ENCODE peak calls at places on chromosomes 6 and 20, in five cellular contexts. J, S, T, X and C are unnamed samples.

GRCh38 chr20:17960927-17961599 is 7.5 kb downstream of the SNX5 start:
- DNase-seq in J (no peak), S (no peak), T (no peak), X (no peak), C (no peak)

GRCh38 chr20:8127553-8128255 is 4.4 kb upstream of the PLCB1 start:
- DNase-seq in J (no peak), S (no peak), T (no peak), X (no peak), C (no peak)

GRCh38 chr6:29530671-29531310 is 28.7 kb downstream of the UBD start:
- DNase-seq in J (no peak), S (no peak), T (no peak), X (no peak), C (no peak)

GRCh38 chr6:139539852-139540251 is 165.4 kb upstream of the CITED2 start:
- DNase-seq in J (no peak), S (peak), T (peak), X (no peak), C (no peak)

GRCh38 chr6:164927288-164928040 is 381.9 kb downstream of the C6orf118 start:
- DNase-seq in J (peak), S (peak), T (peak), X (peak), C (peak)

GRCh38 chr6:75855047-75855446 is 106.0 kb downstream of the MYO6 start:
- DNase-seq in J (peak), S (peak), T (no peak), X (peak), C (no peak)

GRCh38 chr6:143514996-143515760 is 3.7 kb upstream of the FUCA2 start:
- DNase-seq in J (no peak), S (no peak), T (peak), X (no peak), C (no peak)

GRCh38 chr6:135675862-135676261 is 175.6 kb upstream of the PDE7B start:
- DNase-seq in J (peak), S (peak), T (no peak), X (peak), C (no peak)

GRCh38 chr6:30820196-30820595 is 64.1 kb upstream of the DDR1 start:
- DNase-seq in J (peak), S (peak), T (no peak), X (no peak), C (no peak)

GRCh38 chr6:98844244-98845161 is 10.1 kb downstream of the POU3F2 start:
- DNase-seq in J (no peak), S (no peak), T (no peak), X (no peak), C (no peak)

GRCh38 chr6:119350202-119351004 is 842 bp upstream of the MAN1A1 start:
- DNase-seq in J (peak), S (peak), T (no peak), X (no peak), C (no peak)

GRCh38 chr6:15089569-15090144 is 156.2 kb upstream of the JARID2 start:
- DNase-seq in J (no peak), S (no peak), T (no peak), X (no peak), C (peak)

GRCh38 chr6:154874684-154875594 is 120.2 kb upstream of the TIAM2 start:
- DNase-seq in J (no peak), S (no peak), T (no peak), X (no peak), C (no peak)

GRCh38 chr6:122663981-122664380 is 53.8 kb downstream of the PKIB start:
- DNase-seq in J (no peak), S (no peak), T (no peak), X (no peak), C (no peak)

GRCh38 chr6:47655719-47656595 is 42.4 kb upstream of the ADGRF4 start:
- DNase-seq in J (no peak), S (peak), T (no peak), X (peak), C (no peak)

GRCh38 chr20:16271450-16271849 is 301.8 kb downstream of the KIF16B start:
- DNase-seq in J (no peak), S (no peak), T (no peak), X (no peak), C (no peak)

GRCh38 chr20:38982291-38982690 is 20.1 kb downstream of the DHX35 start:
- DNase-seq in J (no peak), S (no peak), T (no peak), X (no peak), C (no peak)

GRCh38 chr6:169254456-169255316 is 1.0 kb upstream of the THBS2 start:
- DNase-seq in J (no peak), S (no peak), T (no peak), X (no peak), C (no peak)

GRCh38 chr6:100084301-100085161 is 90.5 kb upstream of the MCHR2 start:
- DNase-seq in J (no peak), S (no peak), T (no peak), X (no peak), C (no peak)

GRCh38 chr6:11911535-11911934 is 100.6 kb upstream of the HIVEP1 start:
- DNase-seq in J (no peak), S (no peak), T (no peak), X (no peak), C (no peak)

GRCh38 chr6:119459207-119459974 is 109.8 kb upstream of the MAN1A1 start:
- DNase-seq in J (no peak), S (no peak), T (no peak), X (no peak), C (no peak)

GRCh38 chr6:30463651-30464618 is 25.4 kb upstream of the HLA-E start:
- DNase-seq in J (no peak), S (no peak), T (peak), X (peak), C (no peak)

GRCh38 chr20:10497283-10497682 is 62.2 kb downstream of the SLX4IP start:
- DNase-seq in J (no peak), S (no peak), T (no peak), X (no peak), C (no peak)

GRCh38 chr20:51134405-51134804 is 111.5 kb upstream of the KCNG1 start:
- DNase-seq in J (no peak), S (no peak), T (no peak), X (no peak), C (no peak)

GRCh38 chr6:91575032-91575431 is 988.2 kb upstream of the MAP3K7 start:
- DNase-seq in J (no peak), S (no peak), T (no peak), X (no peak), C (no peak)

GRCh38 chr6:143687604-143688003 is 9.8 kb downstream of the PHACTR2 start:
- DNase-seq in J (no peak), S (no peak), T (no peak), X (no peak), C (no peak)

GRCh38 chr6:148451690-148452089 is 109.1 kb downstream of the SASH1 start:
- DNase-seq in J (no peak), S (no peak), T (no peak), X (peak), C (no peak)

GRCh38 chr20:47665221-47665991 is 119.9 kb downstream of the SULF2 start:
- DNase-seq in J (no peak), S (peak), T (no peak), X (no peak), C (no peak)

GRCh38 chr6:65979120-65979519 is 272.1 kb upstream of the EYS start:
- DNase-seq in J (no peak), S (no peak), T (no peak), X (no peak), C (no peak)
- TF ChIP-seq CTCF in J (no peak), S (no peak), T (no peak), X (no peak), C (no peak)

DNA sequence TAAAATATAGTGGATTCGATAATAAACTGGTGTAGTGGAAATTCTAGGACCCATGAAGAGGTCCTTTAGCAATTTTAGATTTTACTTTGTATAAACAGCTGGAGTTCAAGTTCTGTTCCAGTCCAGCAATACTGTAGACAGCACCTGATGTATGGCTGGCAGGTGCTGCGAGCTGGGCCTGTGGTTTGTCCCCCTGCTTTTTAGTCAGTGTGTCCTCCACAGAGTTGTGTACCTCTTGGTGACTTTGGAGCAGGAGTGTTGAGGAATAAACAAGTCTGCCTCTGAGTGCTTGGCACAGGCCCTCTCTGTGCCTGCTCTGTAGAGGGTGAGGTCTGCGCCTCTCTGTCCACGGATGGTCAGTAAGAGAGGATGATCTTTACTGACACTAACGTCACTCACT is 13.8 kb downstream of the STX16 start:
- DNase-seq in J (no peak), S (no peak), T (no peak), X (no peak), C (no peak)
- TF ChIP-seq CTCF in J (no peak), S (no peak), T (no peak), X (no peak), C (no peak)

DNA sequence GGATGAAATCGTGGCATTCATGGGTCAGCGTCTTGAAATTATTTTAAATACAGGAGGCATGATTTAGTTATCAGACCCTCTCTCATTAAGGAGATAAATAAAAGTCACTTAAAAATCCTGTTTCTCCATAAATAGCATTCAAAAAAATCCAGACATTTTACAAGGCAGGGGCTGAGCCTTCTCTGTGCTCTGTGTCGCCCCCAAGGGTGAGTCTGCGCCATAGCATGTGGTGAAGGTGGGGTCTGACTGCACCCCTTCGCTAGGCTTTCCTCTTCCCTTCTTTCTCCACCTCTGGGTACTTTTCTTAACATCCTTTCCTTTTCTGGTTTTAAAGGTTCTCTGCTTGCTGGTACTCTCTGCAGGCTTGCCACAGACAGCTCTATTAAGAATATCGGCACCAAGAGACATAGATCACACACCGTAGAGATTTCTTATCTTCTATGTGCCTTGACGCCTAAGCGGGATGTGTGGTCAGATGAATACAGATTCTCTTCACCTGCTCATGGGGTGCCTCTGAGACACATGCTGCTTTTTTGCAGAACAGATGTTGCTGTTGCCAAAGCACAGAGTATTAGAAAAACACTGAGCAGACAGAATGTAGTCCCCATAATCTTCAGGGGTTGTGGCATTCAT is 20.1 kb upstream of the FAM209A start:
- DNase-seq in J (no peak), S (no peak), T (no peak), X (peak), C (no peak)
- TF ChIP-seq CTCF in J (no peak), S (peak), T (peak), X (peak), C (peak)

GRCh38 chr20:44850883-44851282 is 34.6 kb upstream of the YWHAB start:
- DNase-seq in J (no peak), S (no peak), T (no peak), X (no peak), C (no peak)
- TF ChIP-seq CTCF in J (no peak), S (no peak), T (no peak), X (no peak), C (no peak)

DNA sequence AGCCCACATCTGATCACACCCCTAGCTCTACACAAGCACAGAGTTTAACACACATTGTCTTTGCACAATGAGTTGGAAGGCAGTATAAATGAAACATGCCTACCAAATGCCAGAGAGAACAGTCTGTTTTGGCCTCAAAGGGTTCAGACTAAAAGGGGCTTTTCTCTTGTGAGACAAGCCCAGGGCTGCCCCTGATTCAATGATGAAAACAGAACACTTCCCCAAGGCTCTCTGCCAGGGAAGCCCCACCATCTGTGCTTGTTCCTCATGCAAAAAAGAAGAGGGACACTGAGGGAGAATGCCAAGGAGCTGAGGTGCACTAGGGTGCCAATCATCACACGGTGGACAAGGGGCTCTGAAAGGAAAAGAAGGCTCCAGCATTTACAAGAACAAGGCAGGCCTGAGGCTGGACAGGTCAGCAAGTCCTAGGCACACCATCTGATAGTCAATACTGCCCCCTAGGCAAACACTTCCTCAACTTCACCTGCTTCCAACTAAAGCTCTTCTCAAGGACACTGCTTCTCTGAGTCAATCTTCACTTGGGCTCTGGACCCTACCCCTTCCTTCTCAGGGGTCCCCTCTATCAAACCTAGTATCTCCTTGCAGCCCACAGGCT is 37.5 kb upstream of the SLC4A11 start:
- DNase-seq in J (no peak), S (peak), T (no peak), X (no peak), C (no peak)
- TF ChIP-seq CTCF in J (no peak), S (no peak), T (peak), X (peak), C (no peak)

DNA sequence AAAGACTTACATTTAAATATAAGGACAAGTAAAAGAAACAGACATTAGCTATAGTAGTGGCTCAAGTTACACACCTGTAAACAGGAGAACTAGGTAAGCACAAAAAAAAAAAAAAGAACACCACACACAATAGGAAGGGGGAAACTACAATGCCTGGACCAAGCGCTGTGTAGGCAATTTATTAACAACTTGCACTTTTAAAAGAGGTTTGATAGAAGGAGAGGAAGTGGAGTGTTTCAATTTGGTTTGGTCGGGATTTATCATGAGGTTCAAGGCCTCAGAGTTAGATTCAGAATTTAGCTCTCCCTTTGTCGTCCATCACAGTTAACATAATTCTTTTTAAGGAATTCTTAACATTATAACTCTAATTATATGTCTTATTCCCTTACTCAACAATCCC is 1.1 kb upstream of the USP49 start:
- DNase-seq in J (no peak), S (no peak), T (no peak), X (no peak), C (no peak)
- TF ChIP-seq CTCF in J (no peak), S (no peak), T (no peak), X (no peak), C (no peak)

DNA sequence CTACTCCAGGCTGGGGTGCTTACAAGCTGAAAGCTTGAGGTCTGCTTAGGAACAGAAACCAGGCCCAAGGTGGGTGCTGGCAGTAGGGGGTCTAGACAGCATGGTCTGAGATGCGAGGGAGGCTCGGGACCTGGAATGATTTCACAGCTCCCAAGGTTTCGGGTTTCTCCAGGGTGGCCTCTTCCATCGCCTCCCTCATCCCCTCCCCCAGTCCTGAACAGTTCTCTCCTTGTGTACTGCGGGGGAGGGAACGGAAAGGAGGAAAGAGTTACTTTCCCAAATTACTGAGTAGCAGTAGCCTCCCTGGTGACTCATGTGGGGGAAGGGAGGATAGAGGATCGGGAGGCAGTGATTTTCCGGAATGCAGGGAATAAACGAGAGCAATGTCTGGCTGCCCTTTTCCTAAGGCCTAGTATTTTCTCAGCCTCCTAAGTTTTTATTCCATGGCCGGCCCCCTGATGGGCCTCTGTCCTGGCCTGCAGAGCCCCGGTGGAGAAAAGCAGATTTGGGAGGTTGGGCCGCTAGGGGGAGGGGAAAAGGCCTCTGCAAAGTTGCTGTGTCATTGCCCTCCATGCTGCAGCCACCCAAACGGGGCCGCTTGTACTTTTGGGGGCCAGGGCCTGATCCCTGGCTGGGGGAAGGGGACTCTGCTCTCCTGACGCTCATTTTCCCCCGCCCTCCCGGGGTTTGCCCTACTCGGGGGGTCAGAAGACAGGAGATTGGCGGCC is 1.5 kb downstream of the BRD2 start:
- DNase-seq in J (peak), S (peak), T (peak), X (peak), C (peak)
- TF ChIP-seq CTCF in J (peak), S (no peak), T (peak), X (peak), C (peak)

GRCh38 chr6:157020398-157021266 is 243.5 kb downstream of the ARID1B start:
- DNase-seq in J (peak), S (peak), T (no peak), X (peak), C (no peak)

GRCh38 chr6:157017861-157018260 is 240.7 kb downstream of the ARID1B start:
- DNase-seq in J (no peak), S (no peak), T (no peak), X (no peak), C (no peak)

GRCh38 chr6:157021267-157022021 is 244.3 kb downstream of the ARID1B start:
- DNase-seq in J (peak), S (peak), T (peak), X (peak), C (peak)

GRCh38 chr6:157019115-157019628 is 242.0 kb downstream of the ARID1B start:
- DNase-seq in J (no peak), S (no peak), T (no peak), X (no peak), C (no peak)

DNA sequence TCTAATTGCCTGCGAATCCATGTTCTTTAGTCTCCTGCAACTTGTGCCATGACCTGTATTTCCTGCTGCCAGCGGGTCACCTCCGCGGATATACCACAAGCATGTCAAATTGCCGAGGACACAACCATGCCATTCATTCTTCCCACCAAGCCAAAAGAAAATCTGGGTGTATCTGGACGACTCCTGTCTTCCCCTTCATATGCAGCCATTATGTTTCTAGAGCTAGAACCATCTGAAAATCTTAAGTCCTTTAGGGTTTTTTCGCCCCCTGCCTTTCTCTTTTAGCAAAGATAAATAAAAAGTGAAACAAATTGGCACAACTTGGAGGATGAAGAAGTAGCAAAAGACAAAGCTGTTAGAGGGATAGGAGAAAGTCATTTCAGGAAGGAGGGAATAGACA is 242.6 kb downstream of the ARID1B start:
- DNase-seq in J (no peak), S (no peak), T (no peak), X (no peak), C (no peak)
- TF ChIP-seq CTCF in J (no peak), S (no peak), T (no peak), X (peak), C (no peak)

DNA sequence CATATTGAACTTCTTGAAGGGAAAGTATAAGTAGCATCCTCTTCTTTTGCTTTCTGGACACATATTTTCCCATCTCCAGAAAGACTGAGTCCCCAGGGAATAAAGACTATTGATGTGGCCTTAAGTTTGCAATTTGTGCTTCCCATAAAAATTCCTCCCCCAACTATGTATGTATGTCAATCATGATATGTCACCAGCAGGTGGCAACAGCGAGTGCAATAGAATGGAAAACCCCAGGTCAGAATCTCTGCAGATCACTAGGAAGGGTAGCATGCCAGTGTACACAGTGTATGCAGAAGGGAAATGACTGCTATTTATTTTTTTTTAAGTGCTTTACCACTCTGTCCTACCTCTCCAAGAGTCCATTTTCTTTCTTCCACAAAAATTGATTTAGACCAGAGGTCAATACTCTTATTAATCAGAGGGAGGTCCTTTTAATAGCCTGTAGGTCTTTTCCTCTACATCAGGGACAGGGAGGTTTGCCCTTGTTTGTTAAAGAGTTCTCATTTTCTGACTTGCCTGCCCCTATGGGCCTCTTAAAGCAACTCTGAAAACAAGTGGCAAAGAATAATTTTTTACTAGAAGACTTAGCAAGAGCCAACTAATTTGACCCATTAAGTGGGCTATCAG is 61.4 kb downstream of the BMP2 start:
- DNase-seq in J (peak), S (peak), T (no peak), X (peak), C (peak)
- TF ChIP-seq CTCF in J (peak), S (peak), T (peak), X (peak), C (peak)

GRCh38 chr20:62437985-62438384 is 10.6 kb upstream of the RBBP8NL start:
- DNase-seq in J (no peak), S (no peak), T (no peak), X (no peak), C (no peak)
- TF ChIP-seq CTCF in J (no peak), S (no peak), T (no peak), X (no peak), C (no peak)